ENCODE peak calls at places on chromosomes 4 and X, in seven cellular contexts. T is aorta, P is mammary epithelial cell, R is AG04450, Y is heart right ventricle, J is left ventricle myocardium inferior, D is PC-9. A is an unnamed sample.

GRCh38 chr4:139950568-139950967 is 203.4 kb downstream of the MAML3 start:
- DNase-seq in R (no peak), T (no peak), P (peak; percentile 51), J (no peak), D (no peak), Y (no peak), A (no peak)

GRCh38 chrX:153639177-153640044 is 7.6 kb upstream of the DUSP9 start:
- DNase-seq in D (no peak), P (no peak), R (no peak), T (peak; percentile 42), Y (no peak), J (no peak), A (no peak)

GRCh38 chr4:79353075-79353474 is 27.2 kb upstream of the NAA11 start:
- DNase-seq in Y (no peak), R (no peak), P (no peak), J (no peak), D (no peak), T (no peak), A (no peak)

GRCh38 chr4:78565971-78566372 is 14.4 kb downstream of the ANXA3 start:
- DNase-seq in P (peak; percentile 89), D (peak; percentile 42), T (no peak), Y (no peak), R (no peak), J (no peak), A (peak; percentile 73)

GRCh38 chr4:145679520-145679919 is 426 bp upstream of the C4orf51 start:
- DNase-seq in T (peak; percentile 60), J (peak; percentile 24), Y (no peak), R (peak; percentile 83), D (peak; percentile 51), P (peak; percentile 50), A (peak; percentile 48)

GRCh38 chrX:39144965-39145364 is 343.7 kb downstream of the MID1IP1 start:
- DNase-seq in D (no peak), T (no peak), R (no peak), Y (no peak), J (no peak), P (no peak), A (no peak)

GRCh38 chrX:109709129-109709631 is 23.9 kb downstream of the ACSL4 start:
- DNase-seq in J (no peak), D (peak; percentile 3), Y (no peak), P (peak; percentile 66), T (no peak), R (no peak), A (no peak)

GRCh38 chrX:113330416-113330815 is 489.8 kb upstream of the AMOT start:
- DNase-seq in T (no peak), J (no peak), Y (no peak), R (no peak), D (no peak), P (peak; percentile 2), A (no peak)

GRCh38 chrX:53223955-53224859 is 800 bp downstream of the KDM5C start:
- DNase-seq in J (no peak), R (peak; percentile 10), T (no peak), D (no peak), P (peak; percentile 82), Y (no peak), A (peak; percentile 41)

GRCh38 chr4:36388710-36389109 is 107.3 kb downstream of the DTHD1 start:
- DNase-seq in R (no peak), T (no peak), P (no peak), D (no peak), Y (no peak), J (no peak), A (no peak)

GRCh38 chrX:154457491-154458115 is 478 bp upstream of the PLXNA3 start:
- DNase-seq in D (peak; percentile 80), Y (peak; percentile 36), T (no peak), R (no peak), J (no peak), P (peak; percentile 58), A (peak; percentile 2)

GRCh38 chr4:7183161-7183560 is 9.2 kb upstream of the SORCS2 start:
- DNase-seq in J (no peak), D (no peak), Y (no peak), T (no peak), R (no peak), P (no peak), A (no peak)

GRCh38 chr4:155578726-155579385 is 87.8 kb upstream of the GUCY1A1 start:
- DNase-seq in Y (no peak), T (no peak), R (no peak), P (no peak), J (no peak), D (no peak), A (no peak)

GRCh38 chr4:139085141-139085540 is 69.6 kb downstream of the NOCT start:
- DNase-seq in Y (no peak), R (no peak), J (no peak), P (peak; percentile 6), T (no peak), D (no peak), A (no peak)

GRCh38 chrX:54747713-54748393 is 50.2 kb downstream of the ITIH6 start:
- DNase-seq in R (no peak), J (no peak), D (no peak), T (no peak), Y (no peak), P (no peak), A (no peak)

GRCh38 chr4:105471566-105472176 is 2.2 kb downstream of the PPA2 start:
- DNase-seq in R (peak; percentile 48), D (peak; percentile 41), P (peak; percentile 64), Y (no peak), J (peak; percentile 29), T (peak; percentile 70), A (peak; percentile 10)

GRCh38 chr4:168388890-168389289 is 70.3 kb upstream of the DDX60 start:
- DNase-seq in R (no peak), D (no peak), J (no peak), T (no peak), P (peak; percentile 80), Y (no peak), A (peak; percentile 48)

GRCh38 chr4:169249214-169249973 is 21.4 kb downstream of the SH3RF1 start:
- DNase-seq in R (no peak), J (no peak), D (no peak), Y (no peak), T (no peak), P (no peak), A (no peak)

GRCh38 chr4:86261634-86262033 is 98.2 kb downstream of the MAPK10 start:
- DNase-seq in Y (no peak), J (no peak), P (no peak), D (no peak), T (no peak), R (no peak), A (no peak)

GRCh38 chr4:8656185-8656517 is 63.6 kb downstream of the CPZ start:
- DNase-seq in R (no peak), Y (no peak), D (no peak), P (no peak), T (no peak), J (no peak), A (no peak)

GRCh38 chr4:127810551-127810950 is 28.4 kb downstream of the HSPA4L start:
- DNase-seq in J (no peak), T (no peak), P (no peak), R (no peak), Y (no peak), D (no peak), A (no peak)

GRCh38 chr4:69830529-69831269 is 29.2 kb downstream of the SULT1E1 start:
- DNase-seq in R (no peak), J (no peak), Y (no peak), D (peak; percentile 23), P (peak; percentile 34), T (no peak), A (peak; percentile 65)

GRCh38 chr4:69832326-69833030 is 27.5 kb downstream of the SULT1E1 start:
- DNase-seq in J (no peak), T (no peak), R (no peak), Y (no peak), P (no peak), D (no peak), A (no peak)

GRCh38 chr4:69831646-69832325 is 28.2 kb downstream of the SULT1E1 start:
- DNase-seq in T (peak; percentile 50), J (peak; percentile 22), R (no peak), P (no peak), D (no peak), Y (peak; percentile 13), A (no peak)

GRCh38 chr4:69829678-69830077 is 30.3 kb downstream of the SULT1E1 start:
- DNase-seq in T (no peak), J (no peak), Y (no peak), D (no peak), P (no peak), R (no peak), A (no peak)

GRCh38 chr4:69831270-69831627 is 28.7 kb downstream of the SULT1E1 start:
- DNase-seq in D (no peak), P (no peak), Y (no peak), R (no peak), T (no peak), J (no peak), A (no peak)
- H3K27ac ChIP-seq in D (no peak overlapping the region), P (no peak overlapping the region), Y (no peak overlapping the region), R (no peak overlapping the region), T (no peak overlapping the region), J (no peak overlapping the region), A (peak overlapping the region; percentile 27)

DNA sequence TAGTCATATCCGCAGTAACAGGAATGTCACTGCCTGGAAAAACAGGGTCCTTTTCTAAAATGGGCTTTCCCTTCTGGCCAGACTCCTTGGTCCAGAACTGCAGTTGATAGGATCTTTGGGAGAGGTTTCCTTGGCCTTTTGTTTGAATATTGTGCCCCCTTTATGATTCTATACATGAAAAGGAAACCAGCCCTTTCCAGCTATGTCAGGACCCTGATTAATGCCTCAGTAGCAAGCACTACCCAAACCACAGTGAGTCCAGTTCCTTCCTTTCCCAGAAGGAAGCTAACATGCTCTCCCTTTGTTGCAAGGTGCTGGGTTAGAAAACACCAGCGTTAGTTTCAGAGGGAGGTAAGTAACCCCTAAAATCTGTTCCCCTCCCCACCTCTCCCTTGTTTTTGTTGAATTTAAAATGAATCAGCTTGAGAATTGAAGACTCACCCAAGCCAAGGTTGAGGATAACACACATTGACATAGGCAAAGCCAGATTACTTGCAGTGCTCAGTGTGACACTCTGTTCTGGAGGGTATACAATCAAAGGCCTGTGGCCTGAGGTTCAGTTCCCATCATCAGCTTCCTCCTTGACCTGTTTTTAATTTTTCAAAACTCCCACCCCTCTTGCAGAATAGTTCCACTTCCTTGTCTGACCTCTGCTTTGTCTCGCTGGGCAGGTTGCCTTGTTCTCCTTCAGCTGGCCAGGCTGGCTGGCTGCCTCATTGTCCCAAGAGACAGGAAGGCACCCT is 87.5 kb upstream of the PLAC1 start:
- DNase-seq in P (no peak), D (no peak), R (no peak), T (no peak), Y (no peak), J (no peak), A (no peak)
- H3K27ac ChIP-seq in P (no peak overlapping the region), D (no peak overlapping the region), R (no peak overlapping the region), T (no peak overlapping the region), Y (no peak overlapping the region), J (no peak overlapping the region), A (no peak overlapping the region)

GRCh38 chr4:184283659-184284335 is 66.1 kb upstream of the ENPP6 start:
- DNase-seq in R (no peak), D (no peak), P (no peak), J (no peak), T (no peak), Y (no peak), A (no peak)
- H3K27ac ChIP-seq in R (no peak overlapping the region), D (no peak overlapping the region), P (no peak overlapping the region), J (peak overlapping the region; percentile 74), T (no peak overlapping the region), Y (no peak overlapping the region), A (no peak overlapping the region)

DNA sequence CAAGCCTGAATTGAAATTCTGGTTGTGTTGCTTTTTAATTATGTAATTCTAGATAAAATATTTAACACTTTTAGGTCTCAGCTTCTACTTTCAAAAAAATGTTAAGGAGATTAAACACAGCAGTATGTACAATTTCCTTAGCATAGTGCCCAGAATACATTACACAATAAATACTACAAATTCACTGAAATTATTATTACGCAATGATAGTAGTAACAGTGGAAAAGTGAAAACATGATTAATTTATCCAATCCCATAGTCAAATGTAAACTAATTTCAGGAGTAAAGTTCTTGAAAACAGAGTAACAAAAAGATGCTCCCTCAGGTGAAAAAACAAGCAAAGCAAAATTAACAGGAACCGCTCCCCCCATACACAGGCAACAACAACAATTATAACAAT is 1915.4 kb downstream of the STIM2 start:
- DNase-seq in P (no peak), R (no peak), T (no peak), J (no peak), D (no peak), Y (no peak), A (no peak)
- H3K27ac ChIP-seq in P (no peak overlapping the region), R (no peak overlapping the region), T (no peak overlapping the region), J (no peak overlapping the region), D (no peak overlapping the region), Y (no peak overlapping the region), A (no peak overlapping the region)